ENCODE peak calls at places on chromosomes 7 and 10, in four cellular contexts. O is right lobe of liver, J is IMR-90, M is A549. X is an unnamed sample.

GRCh38 chr10:77692782-77693181 is 55.2 kb upstream of the KCNMA1 start:
- DNase-seq in J (peak), M (no peak), O (no peak), X (no peak)

GRCh38 chr10:63671317-63671937 is 150.2 kb downstream of the REEP3 start:
- DNase-seq in J (peak), O (no peak), M (no peak), X (peak)

GRCh38 chr10:100567826-100568225 is 32.1 kb downstream of the HIF1AN start:
- DNase-seq in J (no peak), O (no peak), M (no peak), X (no peak)

GRCh38 chr10:45591262-45591661 is 81.3 kb downstream of the ZFAND4 start:
- DNase-seq in J (no peak), M (no peak), O (no peak), X (no peak)

GRCh38 chr7:51133992-51134391 is 182.6 kb downstream of the COBL start:
- DNase-seq in J (no peak), M (no peak), O (no peak), X (no peak)

GRCh38 chr10:47421057-47421952 is 37.2 kb upstream of the ZNF488 start:
- DNase-seq in J (peak), O (no peak), M (no peak), X (no peak)

GRCh38 chr7:8125680-8126444 is 136.1 kb downstream of the ICA1 start:
- DNase-seq in M (no peak), O (no peak), J (no peak), X (no peak)

GRCh38 chr7:131105294-131105802 is 222.3 kb upstream of the MKLN1 start:
- DNase-seq in J (peak), O (no peak), M (peak), X (peak)

GRCh38 chr7:158829021-158829341 is 328 bp downstream of the ESYT2 start:
- DNase-seq in M (peak), J (peak), O (peak), X (peak)

GRCh38 chr10:3104251-3104918 is 37.0 kb downstream of the PFKP start:
- DNase-seq in J (no peak), M (no peak), O (peak), X (no peak)

GRCh38 chr7:67738-68395 is 124.5 kb upstream of the FAM20C start:
- DNase-seq in O (no peak), J (peak), M (no peak), X (no peak)

GRCh38 chr10:31935678-31936077 is 7.0 kb upstream of the ARHGAP12 start:
- DNase-seq in M (no peak), J (no peak), O (no peak), X (no peak)

GRCh38 chr7:35617076-35617475 is 77.9 kb downstream of the HERPUD2 start:
- DNase-seq in J (peak), M (no peak), O (no peak), X (no peak)
- H3K27ac ChIP-seq in J (peak), M (no peak), O (no peak), X (no peak)

GRCh38 chr7:25308246-25308645 is 80.0 kb upstream of the NPVF start:
- DNase-seq in M (no peak), J (no peak), O (no peak), X (no peak)
- TF ChIP-seq POLR2A in M (no peak), J (no peak), O (no peak), X (no peak)

DNA sequence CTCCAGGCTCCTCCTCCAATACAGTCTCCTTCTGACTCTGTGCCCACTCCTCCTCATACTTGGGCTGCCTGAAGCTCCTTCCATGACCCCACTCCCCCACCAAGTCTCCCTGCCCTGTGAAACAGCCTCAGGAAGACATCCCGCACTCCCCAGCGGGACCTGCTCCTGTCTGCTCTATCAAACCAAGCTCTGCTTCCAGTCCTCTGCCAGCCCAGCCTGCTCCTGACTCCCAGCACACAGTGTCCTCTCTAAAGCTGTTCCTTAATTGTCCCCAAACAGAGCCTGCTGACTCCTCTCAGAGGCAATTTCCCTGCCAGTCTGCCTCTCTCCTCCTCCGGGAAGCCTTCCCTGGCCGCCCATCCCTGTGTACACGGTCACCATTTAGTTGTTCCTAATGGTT is 9.9 kb downstream of the POLL start:
- DNase-seq in O (no peak), M (no peak), J (no peak), X (no peak)
- H3K27ac ChIP-seq in O (no peak), M (no peak), J (no peak), X (no peak)

GRCh38 chr10:5512881-5513698 is 11.7 kb upstream of the CALML3 start:
- DNase-seq in J (no peak), M (no peak), O (no peak), X (no peak)
- TF ChIP-seq POLR2A in J (no peak), M (no peak), O (no peak), X (no peak)

GRCh38 chr10:97365761-97366351 is 31.3 kb upstream of the FRAT2 start:
- DNase-seq in J (no peak), O (no peak), M (no peak), X (no peak)

GRCh38 chr10:97363071-97363470 is 28.5 kb upstream of the FRAT2 start:
- DNase-seq in O (no peak), M (no peak), J (no peak), X (no peak)

GRCh38 chr10:97362310-97363033 is 27.9 kb upstream of the FRAT2 start:
- DNase-seq in J (no peak), M (no peak), O (no peak), X (no peak)

GRCh38 chr10:97367126-97367649 is 32.7 kb upstream of the FRAT2 start:
- DNase-seq in M (no peak), O (no peak), J (no peak), X (no peak)

GRCh38 chr10:97366572-97366971 is 32.0 kb upstream of the FRAT2 start:
- DNase-seq in M (no peak), O (no peak), J (no peak), X (no peak)
- H3K27ac ChIP-seq in M (no peak), O (no peak), J (no peak), X (no peak)

GRCh38 chr7:100091411-100092181 is 2.8 kb downstream of the COPS6 start:
- DNase-seq in J (peak), M (peak), O (no peak), X (no peak)
- TF ChIP-seq POLR2A in J (no peak), M (no peak), O (no peak), X (no peak)

GRCh38 chr10:79176052-79176501 is 107.3 kb downstream of the ZMIZ1 start:
- DNase-seq in J (peak), M (no peak), O (no peak), X (no peak)

GRCh38 chr10:79178070-79178576 is 109.4 kb downstream of the ZMIZ1 start:
- DNase-seq in J (no peak), M (no peak), O (no peak), X (no peak)

GRCh38 chr10:79179404-79180309 is 110.9 kb downstream of the ZMIZ1 start:
- DNase-seq in J (no peak), M (no peak), O (no peak), X (peak)

GRCh38 chr10:79178614-79179403 is 110.0 kb downstream of the ZMIZ1 start:
- DNase-seq in O (no peak), J (peak), M (no peak), X (peak)

DNA sequence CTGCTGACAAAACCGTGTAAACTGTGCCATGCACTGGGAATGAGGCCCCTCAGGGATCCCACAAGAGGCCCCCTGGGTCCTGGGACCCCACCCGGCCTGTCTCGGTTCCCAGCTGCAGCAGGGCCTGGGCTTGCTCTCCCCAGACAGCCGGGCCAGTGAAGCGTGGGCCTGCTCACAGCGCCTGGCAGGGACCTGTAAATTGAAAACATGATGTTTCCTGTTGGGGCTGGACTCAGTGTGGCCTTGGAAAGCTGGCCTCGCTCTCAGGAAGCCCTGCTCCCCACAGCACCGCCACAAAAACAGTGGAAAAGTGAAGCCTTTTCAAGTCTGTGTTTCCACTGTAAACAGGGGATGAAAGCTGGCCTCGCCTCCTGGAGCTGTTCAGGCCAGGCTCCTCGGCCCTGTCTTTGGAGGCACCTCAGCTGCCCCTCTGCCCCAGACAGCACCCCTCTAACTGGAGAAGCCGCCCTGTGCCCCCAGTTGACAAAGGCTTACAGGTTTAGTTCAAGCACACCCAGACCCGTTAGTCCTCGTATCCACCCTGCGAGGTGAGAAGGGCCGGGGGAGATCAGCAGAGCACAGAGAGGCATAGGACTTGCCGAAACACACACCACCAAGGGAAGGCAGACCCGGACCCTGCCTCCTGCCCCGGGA is 108.3 kb downstream of the ZMIZ1 start:
- DNase-seq in O (no peak), M (no peak), J (peak), X (peak)
- H3K27ac ChIP-seq in O (no peak), M (peak), J (peak), X (peak)

GRCh38 chr10:99347672-99348071 is 18.5 kb downstream of the CNNM1 start:
- DNase-seq in O (no peak), J (no peak), M (no peak), X (no peak)
- TF ChIP-seq POLR2A in O (no peak), J (no peak), M (no peak), X (no peak)

X was measured in thyroid gland.